ENCODE peak calls at places on chromosomes 3 and 15, in five cellular contexts. T is NCI-H748 treated with DMSO at 0.1 percent for 48 hours; L is iris pigment epithelial cell; H is frontal cortex; S is activated CD4-positive, alpha-beta T cell treated with anti-CD3 and anti-CD28 coated beads, Interleukin-2, amount 50 U/mL, for 1 hour. A is an unnamed sample.

GRCh38 chr3:108966773-108967172 is 13.1 kb upstream of the GUCA1C start:
- DNase-seq in T (no peak), L (no peak), H (no peak), S (no peak), A (no peak)

GRCh38 chr3:153614563-153614962 is 452.5 kb downstream of the RAP2B start:
- DNase-seq in T (no peak), L (peak; percentile 89), H (no peak), S (no peak), A (no peak)

GRCh38 chr3:93910085-93910484 is 63.6 kb downstream of the PROS1 start:
- DNase-seq in T (no peak), L (peak; percentile 19), H (no peak), S (no peak), A (no peak)

GRCh38 chr15:101063212-101063611 is 144.1 kb downstream of the LRRK1 start:
- DNase-seq in T (no peak), L (no peak), H (no peak), S (no peak), A (no peak)

GRCh38 chr3:138118863-138119766 is 3.7 kb upstream of the DZIP1L start:
- DNase-seq in T (peak; percentile 40), L (peak; percentile 65), H (peak; percentile 64), S (peak; percentile 44), A (peak; percentile 29)

GRCh38 chr15:72369964-72370363 is 5.8 kb downstream of the HEXA start:
- DNase-seq in T (no peak), L (peak; percentile 34), H (no peak), S (no peak), A (no peak)

GRCh38 chr3:76456322-76456721 is 583.6 kb upstream of the ROBO2 start:
- DNase-seq in T (no peak), L (no peak), H (no peak), S (no peak), A (no peak)

GRCh38 chr3:52845691-52846426 is 11.0 kb upstream of the MUSTN1 start:
- DNase-seq in T (no peak), L (no peak), H (no peak), S (peak; percentile 16), A (no peak)

GRCh38 chr15:60257760-60258159 is 140.0 kb downstream of the ANXA2 start:
- DNase-seq in T (no peak), L (no peak), H (no peak), S (no peak), A (no peak)

GRCh38 chr15:58407366-58407765 is 24.4 kb upstream of the LIPC start:
- DNase-seq in T (no peak), L (no peak), H (peak; percentile 12), S (no peak), A (no peak)

GRCh38 chr3:149460123-149460522 is 14.4 kb upstream of the TM4SF4 start:
- DNase-seq in T (no peak), L (no peak), H (no peak), S (no peak), A (no peak)

A was measured in D721Med.